ENCODE peak calls at places on chromosome 13, in five cellular contexts. One of them, this sample, is unnamed. For H3K4me1, the result is how much of the 10 kb centered on the place peaks cover.

GRCh38 chr13:53052675-53053074 is 24.1 kb downstream of the OLFM4 start:
- DNase-seq in neural progenitor cell: no peak
- DNase-seq in IMR-90: no peak
- DNase-seq in mesendoderm: no peak
- DNase-seq in GM23248: no peak
- DNase-seq in this sample: no peak

GRCh38 chr13:30520571-30520970 is 54.8 kb upstream of the HMGB1 start:
- DNase-seq in GM23248: peak
- DNase-seq in mesendoderm: no peak
- DNase-seq in neural progenitor cell: no peak
- DNase-seq in IMR-90: peak
- DNase-seq in this sample: no peak

GRCh38 chr13:69324109-69324886 is 783.3 kb upstream of the ATXN8OS start:
- DNase-seq in GM23248: no peak
- DNase-seq in neural progenitor cell: peak
- DNase-seq in IMR-90: no peak
- DNase-seq in mesendoderm: no peak
- DNase-seq in this sample: peak

GRCh38 chr13:98643479-98643878 is 66.6 kb upstream of the STK24 start:
- DNase-seq in IMR-90: no peak
- DNase-seq in neural progenitor cell: no peak
- DNase-seq in mesendoderm: no peak
- DNase-seq in GM23248: no peak
- DNase-seq in this sample: no peak

GRCh38 chr13:101058841-101059240 is 357.5 kb downstream of the NALCN start:
- DNase-seq in IMR-90: no peak
- DNase-seq in mesendoderm: no peak
- DNase-seq in GM23248: no peak
- DNase-seq in neural progenitor cell: no peak
- DNase-seq in this sample: no peak

GRCh38 chr13:92547256-92547655 is 679.4 kb upstream of the GPC6 start:
- DNase-seq in mesendoderm: no peak
- DNase-seq in GM23248: no peak
- DNase-seq in IMR-90: peak
- DNase-seq in neural progenitor cell: no peak
- DNase-seq in this sample: no peak

GRCh38 chr13:107099661-107100060 is 531.7 kb upstream of the ARGLU1 start:
- DNase-seq in neural progenitor cell: no peak
- DNase-seq in IMR-90: peak
- DNase-seq in mesendoderm: no peak
- DNase-seq in GM23248: peak
- DNase-seq in this sample: no peak

GRCh38 chr13:35470671-35471465 is 5.6 kb downstream of the MAB21L1 start:
- DNase-seq in neural progenitor cell: peak
- DNase-seq in IMR-90: peak
- DNase-seq in mesendoderm: peak
- DNase-seq in GM23248: peak
- DNase-seq in this sample: peak

GRCh38 chr13:52371736-52372247 is 34.2 kb downstream of the THSD1 start:
- DNase-seq in mesendoderm: peak
- DNase-seq in neural progenitor cell: peak
- DNase-seq in IMR-90: peak
- DNase-seq in GM23248: peak
- DNase-seq in this sample: peak

GRCh38 chr13:109744512-109745051 is 41.8 kb downstream of the IRS2 start:
- DNase-seq in IMR-90: peak
- DNase-seq in mesendoderm: no peak
- DNase-seq in GM23248: no peak
- DNase-seq in neural progenitor cell: no peak
- DNase-seq in this sample: no peak

GRCh38 chr13:93151277-93151676 is 75.3 kb upstream of the GPC6 start:
- DNase-seq in mesendoderm: no peak
- DNase-seq in GM23248: peak
- DNase-seq in neural progenitor cell: no peak
- DNase-seq in IMR-90: peak
- DNase-seq in this sample: no peak

GRCh38 chr13:109390391-109390790 is 396.0 kb downstream of the IRS2 start:
- DNase-seq in IMR-90: no peak
- DNase-seq in mesendoderm: no peak
- DNase-seq in neural progenitor cell: no peak
- DNase-seq in GM23248: no peak
- DNase-seq in this sample: no peak

GRCh38 chr13:97352815-97353214 is 81.2 kb upstream of the RAP2A start:
- DNase-seq in GM23248: peak
- DNase-seq in neural progenitor cell: no peak
- DNase-seq in IMR-90: no peak
- DNase-seq in mesendoderm: no peak
- DNase-seq in this sample: no peak

GRCh38 chr13:109043561-109044075 is 414.2 kb downstream of the MYO16 start:
- DNase-seq in neural progenitor cell: no peak
- DNase-seq in mesendoderm: no peak
- DNase-seq in IMR-90: no peak
- DNase-seq in GM23248: no peak
- DNase-seq in this sample: no peak

GRCh38 chr13:76879211-76879875 is 6.9 kb downstream of the KCTD12 start:
- DNase-seq in mesendoderm: no peak
- DNase-seq in neural progenitor cell: no peak
- DNase-seq in IMR-90: peak
- DNase-seq in GM23248: peak
- DNase-seq in this sample: no peak

GRCh38 chr13:48231080-48231479 is 1.9 kb upstream of the ITM2B start:
- DNase-seq in mesendoderm: no peak
- DNase-seq in GM23248: no peak
- DNase-seq in IMR-90: no peak
- DNase-seq in neural progenitor cell: no peak
- DNase-seq in this sample: no peak

DNA sequence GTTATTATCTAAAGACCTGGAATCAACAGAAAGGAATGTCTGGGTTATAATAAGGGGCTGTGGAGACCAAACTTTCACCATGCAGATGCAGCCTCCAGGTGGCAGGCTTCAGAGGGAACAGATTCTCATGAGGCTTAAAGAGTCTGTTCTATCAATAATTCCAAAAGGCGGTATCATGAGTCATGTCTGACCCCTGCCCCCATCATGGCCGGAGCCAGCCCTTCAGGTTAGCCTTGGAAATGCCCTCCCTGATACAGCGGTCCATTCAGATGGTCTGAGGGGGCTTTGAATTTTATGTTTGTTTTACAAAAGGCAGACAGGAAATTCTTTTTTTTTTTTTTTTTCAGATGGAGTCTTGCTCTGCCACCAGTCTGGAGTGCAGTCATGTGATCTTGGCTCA is 21.7 kb upstream of the LAMP1 start:
- DNase-seq in neural progenitor cell: peak
- DNase-seq in mesendoderm: peak
- DNase-seq in IMR-90: peak
- DNase-seq in GM23248: peak
- DNase-seq in this sample: no peak
- H3K4me2 ChIP-seq in neural progenitor cell: no peak
- H3K4me2 ChIP-seq in mesendoderm: no peak
- H3K4me2 ChIP-seq in IMR-90: no peak
- H3K4me2 ChIP-seq in GM23248: no peak
- H3K4me2 ChIP-seq in this sample: no peak

GRCh38 chr13:32036131-32036695 is 4.6 kb downstream of the FRY start:
- DNase-seq in neural progenitor cell: no peak
- DNase-seq in IMR-90: no peak
- DNase-seq in GM23248: no peak
- DNase-seq in mesendoderm: no peak
- DNase-seq in this sample: no peak
- H3K4me3 ChIP-seq in neural progenitor cell: no peak
- H3K4me3 ChIP-seq in IMR-90: no peak
- H3K4me3 ChIP-seq in GM23248: no peak
- H3K4me3 ChIP-seq in mesendoderm: no peak
- H3K4me3 ChIP-seq in this sample: no peak

DNA sequence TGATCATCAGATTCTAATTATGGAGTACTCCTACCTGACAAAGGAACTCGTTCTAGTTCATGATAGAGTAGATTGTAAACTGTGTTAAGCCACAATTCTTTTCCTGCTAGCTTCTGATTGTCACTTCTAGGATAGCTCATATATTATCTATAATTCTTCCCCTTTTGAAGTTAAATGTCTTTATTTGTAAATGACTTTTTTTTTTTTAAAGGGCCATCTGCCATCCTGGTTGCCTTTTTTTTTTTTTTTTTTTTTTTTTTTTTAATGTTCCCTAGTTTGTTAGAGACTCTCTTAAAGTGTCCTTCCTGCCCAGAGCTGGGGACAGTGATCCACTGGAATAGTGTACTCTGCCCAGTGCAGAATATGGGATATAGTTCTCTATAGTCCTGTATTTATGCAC is 4.3 kb downstream of the CHAMP1 start:
- DNase-seq in IMR-90: no peak
- DNase-seq in mesendoderm: no peak
- DNase-seq in GM23248: peak
- DNase-seq in neural progenitor cell: no peak
- DNase-seq in this sample: no peak
- H3K4me1 ChIP-seq in IMR-90: under half
- H3K4me1 ChIP-seq in mesendoderm: under half
- H3K4me1 ChIP-seq in GM23248: under half
- H3K4me1 ChIP-seq in neural progenitor cell: under half
- H3K4me1 ChIP-seq in this sample: under half

GRCh38 chr13:111005364-111005763 is 90.5 kb upstream of the ANKRD10 start:
- DNase-seq in mesendoderm: peak
- DNase-seq in neural progenitor cell: no peak
- DNase-seq in GM23248: peak
- DNase-seq in IMR-90: peak
- DNase-seq in this sample: no peak
- H3K4me2 ChIP-seq in mesendoderm: no peak
- H3K4me2 ChIP-seq in neural progenitor cell: no peak
- H3K4me2 ChIP-seq in GM23248: peak
- H3K4me2 ChIP-seq in IMR-90: no peak
- H3K4me2 ChIP-seq in this sample: no peak

DNA sequence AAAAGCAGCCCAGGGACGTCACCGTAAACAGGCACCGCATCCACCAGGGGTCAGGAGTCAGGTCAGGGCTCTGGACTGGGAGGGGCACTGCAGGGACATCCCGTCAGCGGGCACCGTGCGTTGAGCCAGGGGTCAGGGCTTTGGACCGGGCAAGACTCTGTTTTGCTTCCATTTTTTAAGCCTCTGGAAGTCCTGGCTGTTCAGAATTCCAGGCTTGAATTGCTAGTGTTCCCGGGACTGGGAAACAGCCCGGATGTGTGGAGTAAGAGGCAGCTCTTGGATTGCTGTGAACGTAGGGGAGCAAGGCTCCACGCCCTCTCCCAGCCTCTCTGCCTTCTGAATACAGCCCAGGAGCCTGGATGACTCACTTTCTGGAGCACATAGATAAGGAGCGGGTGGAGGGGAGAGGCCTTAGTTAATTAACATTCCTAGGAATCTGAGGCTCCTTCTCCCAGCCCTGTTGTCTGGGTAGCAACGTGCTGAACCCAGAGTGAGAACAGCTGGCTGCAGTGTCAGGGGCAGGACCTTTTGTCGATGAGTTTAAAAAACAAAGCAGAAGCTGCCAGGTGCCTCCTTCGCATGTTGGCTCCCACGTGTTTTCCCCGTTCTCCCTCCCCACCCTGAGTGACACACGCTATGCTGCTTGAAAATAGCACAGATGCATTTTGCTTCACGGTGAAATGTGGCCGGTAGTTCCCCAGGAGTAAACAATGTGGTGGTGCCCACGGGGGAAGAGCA is 21.9 kb downstream of the ATP11A start:
- DNase-seq in mesendoderm: peak
- DNase-seq in GM23248: peak
- DNase-seq in IMR-90: peak
- DNase-seq in neural progenitor cell: peak
- DNase-seq in this sample: peak
- H3K4me3 ChIP-seq in mesendoderm: no peak
- H3K4me3 ChIP-seq in GM23248: peak
- H3K4me3 ChIP-seq in IMR-90: peak
- H3K4me3 ChIP-seq in neural progenitor cell: peak
- H3K4me3 ChIP-seq in this sample: peak

DNA sequence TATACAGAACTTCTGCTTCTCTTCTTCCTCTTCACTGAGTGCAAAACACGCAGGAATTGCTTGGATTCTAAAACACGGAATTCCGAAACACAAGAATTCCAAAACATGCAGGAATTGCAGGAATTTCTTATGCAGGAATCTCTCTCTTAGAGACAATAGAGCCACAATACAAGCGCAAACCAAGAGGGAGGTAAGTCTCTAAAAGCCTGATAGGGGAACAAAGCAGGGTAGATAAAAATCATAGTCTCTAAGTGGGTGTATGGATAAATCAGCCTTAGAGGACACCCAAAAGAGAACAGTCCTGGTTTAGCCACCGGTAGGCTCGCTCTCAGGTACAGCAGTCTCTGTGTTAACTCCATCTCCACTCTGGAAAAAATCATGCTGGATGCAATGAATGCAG is 112.9 kb downstream of the LHFPL6 start:
- DNase-seq in GM23248: no peak
- DNase-seq in neural progenitor cell: peak
- DNase-seq in IMR-90: no peak
- DNase-seq in mesendoderm: peak
- DNase-seq in this sample: peak
- H3K4me1 ChIP-seq in GM23248: under half
- H3K4me1 ChIP-seq in neural progenitor cell: under half
- H3K4me1 ChIP-seq in IMR-90: under half
- H3K4me1 ChIP-seq in mesendoderm: under half
- H3K4me1 ChIP-seq in this sample: under half

GRCh38 chr13:40777957-40778235 is 6.9 kb upstream of the MRPS31 start:
- DNase-seq in mesendoderm: no peak
- DNase-seq in neural progenitor cell: no peak
- DNase-seq in IMR-90: no peak
- DNase-seq in GM23248: no peak
- DNase-seq in this sample: no peak
- H3K4me2 ChIP-seq in mesendoderm: no peak
- H3K4me2 ChIP-seq in neural progenitor cell: no peak
- H3K4me2 ChIP-seq in IMR-90: no peak
- H3K4me2 ChIP-seq in GM23248: no peak
- H3K4me2 ChIP-seq in this sample: no peak

DNA sequence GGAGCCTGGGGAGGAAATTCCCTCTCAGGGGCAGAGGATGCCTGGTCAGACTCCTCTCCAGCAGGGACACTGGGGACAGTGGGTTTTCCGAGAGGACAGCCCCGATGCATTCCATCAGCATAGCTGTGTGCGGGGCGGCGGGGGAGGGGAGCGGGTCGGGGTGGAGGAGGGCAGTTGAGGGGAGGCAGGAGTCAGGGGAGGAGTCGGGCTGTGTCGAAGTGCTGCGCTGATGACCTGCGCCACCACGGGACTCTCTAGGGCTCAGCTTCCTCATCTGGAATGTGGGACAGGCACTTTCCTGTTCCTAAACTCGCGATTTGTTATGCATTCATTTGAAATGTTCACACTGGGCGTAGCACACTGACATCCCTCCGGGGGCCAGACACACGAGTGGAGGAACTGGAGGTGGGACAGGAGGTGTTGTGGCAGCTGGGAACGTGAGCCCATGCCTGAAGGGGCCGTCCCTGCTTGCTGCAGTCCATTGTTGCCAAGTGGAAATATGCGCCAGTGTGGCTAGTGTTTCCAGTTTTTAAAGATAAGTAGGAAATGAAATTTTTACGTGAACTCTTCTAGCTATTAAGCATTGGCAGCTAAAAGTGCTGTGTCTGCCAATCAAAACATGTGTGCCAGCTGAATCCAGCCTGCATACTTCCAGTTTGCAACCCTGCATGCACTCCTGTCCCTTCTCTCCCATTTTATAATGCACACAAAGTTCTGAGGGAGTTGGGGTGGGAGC is 43.3 kb downstream of the FLT1 start:
- DNase-seq in IMR-90: no peak
- DNase-seq in mesendoderm: peak
- DNase-seq in GM23248: peak
- DNase-seq in neural progenitor cell: peak
- DNase-seq in this sample: no peak
- H3K4me3 ChIP-seq in IMR-90: no peak
- H3K4me3 ChIP-seq in mesendoderm: no peak
- H3K4me3 ChIP-seq in GM23248: no peak
- H3K4me3 ChIP-seq in neural progenitor cell: no peak
- H3K4me3 ChIP-seq in this sample: no peak